ENCODE peak calls at places on chromosomes 2 and 18, in four cellular contexts. X, E, W and M are unnamed samples.
A peak's percentile ranks its signal among the peaks of the same experiment; 100 is the strongest.

GRCh38 chr2:1625281-1626001 is 118.9 kb downstream of the PXDN start:
- DNase-seq in E (peak; percentile 85), X (no peak), W (peak; percentile 97), M (no peak)

GRCh38 chr2:101725515-101726192 is 28.1 kb downstream of the MAP4K4 start:
- DNase-seq in E (no peak), W (no peak), X (no peak), M (no peak)

GRCh38 chr2:231190531-231191197 is 7.8 kb upstream of the ARMC9 start:
- DNase-seq in E (no peak), W (no peak), X (no peak), M (no peak)

GRCh38 chr2:157336137-157336721 is 10.6 kb upstream of the ERMN start:
- DNase-seq in X (peak; percentile 39), E (peak; percentile 58), W (no peak), M (no peak)

GRCh38 chr18:54904521-54904920 is 54.7 kb downstream of the CCDC68 start:
- DNase-seq in E (no peak), W (no peak), X (no peak), M (no peak)

GRCh38 chr18:9808530-9809241 is 77.1 kb upstream of the TXNDC2 start:
- DNase-seq in X (no peak), W (no peak), E (peak; percentile 39), M (no peak)

GRCh38 chr2:54370405-54371104 is 85.6 kb upstream of the SPTBN1 start:
- DNase-seq in X (no peak), W (no peak), E (no peak), M (no peak)

GRCh38 chr2:160869411-160869810 is 290.8 kb upstream of the TANK start:
- DNase-seq in W (no peak), X (no peak), E (no peak), M (no peak)

GRCh38 chr2:230816735-230817134 is 48.0 kb upstream of the ITM2C start:
- DNase-seq in W (no peak), E (no peak), X (no peak), M (no peak)

GRCh38 chr2:134677866-134678774 is 40.7 kb downstream of the TMEM163 start:
- DNase-seq in E (no peak), W (no peak), X (no peak), M (no peak)

GRCh38 chr18:10291568-10291981 is 162.9 kb upstream of the APCDD1 start:
- DNase-seq in E (no peak), W (no peak), X (no peak), M (no peak)

GRCh38 chr2:54767921-54768320 is 44.5 kb downstream of the EML6 start:
- DNase-seq in E (no peak), W (peak; percentile 53), X (no peak), M (no peak)

GRCh38 chr2:45260946-45261345 is 251.7 kb upstream of the SIX2 start:
- DNase-seq in W (no peak), E (no peak), X (no peak), M (no peak)